ENCODE peak calls at places on chromosomes 5 and 9, in seven cellular contexts. S is RWPE1; J is CD4-positive, alpha-beta T cell; A is endothelial cell of umbilical vein; G is colonic mucosa; C is fibroblast of pulmonary artery; P is CD8-positive, alpha-beta T cell. K is an unnamed sample.

GRCh38 chr9:137406876-137407589 is 15.9 kb downstream of the EXD3 start:
- DNase-seq in S (peak), J (peak), A (peak), G (peak), C (peak), P (peak), K (peak)

GRCh38 chr9:90665072-90665471 is 22.4 kb upstream of the DIRAS2 start:
- DNase-seq in S (no peak), J (no peak), A (no peak), G (no peak), C (no peak), P (no peak), K (no peak)

GRCh38 chr9:123375725-123376132 is 19.7 kb downstream of the CRB2 start:
- DNase-seq in S (peak), J (no peak), A (no peak), G (peak), C (no peak), P (no peak), K (no peak)

GRCh38 chr9:33934188-33934878 is 114.4 kb downstream of the UBAP2 start:
- DNase-seq in S (no peak), J (no peak), A (no peak), G (no peak), C (no peak), P (no peak), K (no peak)

GRCh38 chr5:10524376-10525123 is 39.3 kb upstream of the ANKRD33B start:
- DNase-seq in S (no peak), J (no peak), A (no peak), G (no peak), C (peak), P (no peak), K (peak)

GRCh38 chr9:98118640-98119601 is at the start of gene TRIM14:
- DNase-seq in S (peak), J (no peak), A (peak), G (peak), C (peak), P (peak), K (peak)

GRCh38 chr5:112122353-112122752 is 296.7 kb downstream of the EPB41L4A start:
- DNase-seq in S (no peak), J (no peak), A (no peak), G (no peak), C (no peak), P (no peak), K (no peak)

GRCh38 chr5:3220638-3221288 is 374.9 kb upstream of the IRX1 start:
- DNase-seq in S (no peak), J (no peak), A (no peak), G (peak), C (no peak), P (no peak), K (no peak)

GRCh38 chr5:159456722-159457462 is 126.6 kb upstream of the IL12B start:
- DNase-seq in S (peak), J (no peak), A (no peak), G (no peak), C (no peak), P (peak), K (peak)

GRCh38 chr9:93644397-93645088 is 68.2 kb downstream of the PHF2 start:
- DNase-seq in S (no peak), J (no peak), A (no peak), G (no peak), C (no peak), P (no peak), K (no peak)

GRCh38 chr5:172662596-172662995 is 21.5 kb downstream of the NEURL1B start:
- DNase-seq in S (no peak), J (no peak), A (no peak), G (no peak), C (no peak), P (no peak), K (no peak)

GRCh38 chr5:135367554-135367953 is 31.5 kb downstream of the MACROH2A1 start:
- DNase-seq in S (no peak), J (no peak), A (no peak), G (no peak), C (no peak), P (no peak), K (no peak)

GRCh38 chr5:85132269-85132668 is 747.6 kb upstream of the EDIL3 start:
- DNase-seq in S (peak), J (no peak), A (no peak), G (no peak), C (no peak), P (no peak), K (peak)

GRCh38 chr5:169301386-169301930 is 519 bp upstream of the SLIT3 start:
- DNase-seq in S (no peak), J (no peak), A (no peak), G (no peak), C (no peak), P (no peak), K (no peak)

GRCh38 chr9:91187311-91187964 is 174.3 kb downstream of the AUH start:
- DNase-seq in S (no peak), J (no peak), A (no peak), G (no peak), C (no peak), P (no peak), K (no peak)

GRCh38 chr5:169567079-169567478 is 16.5 kb upstream of the SPDL1 start:
- DNase-seq in S (peak), J (no peak), A (peak), G (no peak), C (peak), P (no peak), K (peak)

GRCh38 chr5:53265043-53265442 is 155.5 kb upstream of the MOCS2 start:
- DNase-seq in S (no peak), J (no peak), A (no peak), G (no peak), C (no peak), P (no peak), K (no peak)

GRCh38 chr5:53261245-53261644 is 151.7 kb upstream of the MOCS2 start:
- DNase-seq in S (no peak), J (no peak), A (no peak), G (no peak), C (no peak), P (no peak), K (no peak)

GRCh38 chr5:53263151-53263550 is 153.6 kb upstream of the MOCS2 start:
- DNase-seq in S (no peak), J (no peak), A (no peak), G (no peak), C (peak), P (no peak), K (peak)

GRCh38 chr5:53260446-53260845 is 150.9 kb upstream of the MOCS2 start:
- DNase-seq in S (no peak), J (no peak), A (no peak), G (no peak), C (no peak), P (no peak), K (no peak)

GRCh38 chr5:53262348-53262970 is 152.9 kb upstream of the MOCS2 start:
- DNase-seq in S (peak), J (no peak), A (peak), G (no peak), C (peak), P (no peak), K (peak)
- TF ChIP-seq CTCF in S (no peak), J (no peak), A (peak), G (no peak), C (peak), P (no peak), K (peak)

DNA sequence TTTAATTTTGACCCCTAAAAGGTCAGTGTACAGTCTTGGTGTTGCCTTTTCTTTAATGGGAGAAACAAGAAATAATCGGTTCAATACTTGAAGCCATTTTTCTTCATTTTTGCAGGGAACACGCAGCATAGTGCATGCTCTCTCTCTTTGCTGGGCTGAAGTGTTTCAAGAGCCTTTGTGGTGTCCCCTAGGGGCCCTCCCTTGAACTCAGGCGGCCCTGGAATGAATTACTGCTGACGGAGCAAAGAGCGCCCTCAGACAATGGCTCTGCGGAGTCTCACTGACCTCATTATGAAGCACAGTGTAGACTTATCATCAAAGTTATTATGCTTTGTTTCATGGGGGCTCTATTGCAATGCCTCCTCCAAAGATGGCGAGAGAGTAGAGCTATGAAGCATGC is 64.9 kb upstream of the ADCY2 start:
- DNase-seq in S (no peak), J (no peak), A (no peak), G (no peak), C (no peak), P (no peak), K (no peak)
- TF ChIP-seq CTCF in S (no peak), J (no peak), A (no peak), G (no peak), C (no peak), P (no peak), K (no peak)

GRCh38 chr9:125126019-125126746 is 17.1 kb downstream of the SCAI start:
- DNase-seq in S (peak), J (peak), A (peak), G (peak), C (peak), P (peak), K (peak)
- TF ChIP-seq CTCF in S (no peak), J (no peak), A (no peak), G (no peak), C (no peak), P (no peak), K (no peak)

DNA sequence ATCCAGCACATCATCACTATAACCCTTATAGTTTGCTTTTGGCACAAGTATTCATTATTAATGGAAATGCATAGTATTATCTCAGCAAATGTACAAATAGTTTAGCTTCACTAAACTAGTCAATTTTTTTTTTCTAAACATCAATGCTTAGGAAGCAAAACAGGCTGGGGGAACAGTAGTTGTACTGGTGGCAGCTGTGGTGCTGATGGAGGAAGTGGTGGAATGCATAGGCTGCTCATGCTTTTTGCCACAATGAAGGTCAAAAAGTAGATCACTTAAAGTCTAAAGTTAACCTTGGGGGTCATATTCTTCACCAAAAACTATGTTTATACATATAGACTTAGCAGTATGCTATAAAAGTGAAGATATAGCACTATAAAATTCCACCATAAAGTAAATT is 36.3 kb upstream of the CDKN2B start:
- DNase-seq in S (no peak), J (no peak), A (peak), G (no peak), C (no peak), P (no peak), K (no peak)
- TF ChIP-seq CTCF in S (no peak), J (no peak), A (no peak), G (no peak), C (no peak), P (no peak), K (no peak)

DNA sequence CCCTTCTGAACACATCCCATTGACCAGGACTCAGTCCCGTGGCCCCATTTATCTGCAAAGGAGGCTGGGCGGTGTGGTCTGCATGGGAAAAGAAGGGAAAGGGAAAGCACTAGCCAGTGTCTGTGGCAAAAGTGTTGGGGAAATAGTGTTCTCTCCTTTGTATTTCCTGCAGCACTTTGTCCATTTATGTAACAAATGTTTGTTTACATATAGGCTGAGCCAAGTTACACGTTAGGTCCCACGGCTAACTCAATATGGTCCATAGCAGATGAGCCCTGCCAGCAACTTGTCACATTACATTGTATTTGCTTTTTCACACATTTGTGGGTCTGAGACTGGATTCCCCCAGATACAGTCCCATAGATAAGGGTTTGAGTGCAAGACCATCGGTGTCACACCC is 260.5 kb downstream of the MSX2 start:
- DNase-seq in S (no peak), J (no peak), A (no peak), G (no peak), C (no peak), P (no peak), K (no peak)
- TF ChIP-seq CTCF in S (no peak), J (no peak), A (no peak), G (no peak), C (no peak), P (no peak), K (no peak)

GRCh38 chr9:130408669-130409068 is 36.1 kb upstream of the ASS1 start:
- DNase-seq in S (no peak), J (no peak), A (no peak), G (no peak), C (no peak), P (no peak), K (no peak)
- TF ChIP-seq CTCF in S (no peak), J (no peak), A (no peak), G (no peak), C (no peak), P (no peak), K (no peak)

GRCh38 chr9:99743455-99743854 is 78.2 kb upstream of the NR4A3 start:
- DNase-seq in S (no peak), J (no peak), A (no peak), G (no peak), C (no peak), P (no peak), K (no peak)
- TF ChIP-seq CTCF in S (no peak), J (no peak), A (no peak), G (no peak), C (no peak), P (no peak), K (no peak)

K was measured in MCF 10A.